ENCODE peak calls at places on chromosome 21, in six cellular contexts. V, R, E, U, X and K are unnamed samples.

GRCh38 chr21:39189857-39190604 is 6.8 kb upstream of the PSMG1 start:
- DNase-seq in X (no peak), R (no peak), V (no peak), U (no peak), E (no peak), K (no peak)

GRCh38 chr21:40797881-40798280 is 49.1 kb downstream of the DSCAM start:
- DNase-seq in U (no peak), X (no peak), V (no peak), E (no peak), R (no peak), K (no peak)

GRCh38 chr21:16492356-16492755 is 762.6 kb downstream of the USP25 start:
- DNase-seq in X (no peak), R (no peak), U (no peak), V (no peak), E (no peak), K (no peak)

GRCh38 chr21:33064623-33064996 is 5.3 kb upstream of the OLIG1 start:
- DNase-seq in E (no peak), R (peak; percentile 51), X (peak; percentile 38), U (peak; percentile 53), V (peak; percentile 34), K (no peak)

GRCh38 chr21:34965200-34966174 is 83.6 kb downstream of the RUNX1 start:
- DNase-seq in R (no peak), X (no peak), U (no peak), E (no peak), V (no peak), K (no peak)

GRCh38 chr21:42010507-42011493 is 640 bp upstream of the ZBTB21 start:
- DNase-seq in V (no peak), U (peak; percentile 70), E (no peak), X (no peak), R (peak; percentile 43), K (no peak)

GRCh38 chr21:38188037-38188436 is 68.8 kb upstream of the KCNJ15 start:
- DNase-seq in U (no peak), R (no peak), X (no peak), V (no peak), E (no peak), K (no peak)

GRCh38 chr21:41630249-41630648 is 122.3 kb upstream of the TMPRSS2 start:
- DNase-seq in V (no peak), X (no peak), U (no peak), E (no peak), R (no peak), K (peak; percentile 85)

GRCh38 chr21:33031152-33031551 is 5.4 kb downstream of the OLIG2 start:
- DNase-seq in V (no peak), U (no peak), X (no peak), E (no peak), R (no peak), K (no peak)

GRCh38 chr21:16179732-16180131 is 449.9 kb downstream of the USP25 start:
- DNase-seq in X (no peak), R (no peak), E (no peak), V (no peak), U (no peak), K (no peak)

GRCh38 chr21:46503922-46504539 is 45.3 kb downstream of the DIP2A start:
- DNase-seq in E (no peak), U (no peak), V (no peak), X (no peak), R (no peak), K (no peak)

GRCh38 chr21:31728191-31728590 is 3.7 kb downstream of the SCAF4 start:
- DNase-seq in R (no peak), V (no peak), E (no peak), U (no peak), X (no peak), K (no peak)